ENCODE peak calls at places on chromosome 12, in seven cellular contexts. K is endodermal cell; A is CD4-positive, CD25-positive, alpha-beta regulatory T cell; J is left ventricle myocardium inferior; T is pancreas; H is CD8-positive, alpha-beta memory T cell; V is prostate gland. S is an unnamed sample. For H3K4me1, the result is how much of the 10 kb centered on the place peaks cover.

GRCh38 chr12:122753213-122753571 is 568 bp downstream of the DENR start:
- DNase-seq in A (no peak), T (no peak), J (no peak), V (no peak), K (no peak), H (no peak), S (no peak)

GRCh38 chr12:38956337-38956736 is 50.9 kb upstream of the CPNE8 start:
- DNase-seq in H (no peak), K (no peak), V (no peak), J (no peak), A (no peak), T (no peak), S (no peak)

GRCh38 chr12:103268831-103269514 is 226.8 kb downstream of the C12orf42 start:
- DNase-seq in A (peak), K (no peak), H (no peak), T (no peak), V (no peak), J (no peak), S (no peak)

GRCh38 chr12:66190519-66191406 is 1.7 kb downstream of the IRAK3 start:
- DNase-seq in A (no peak), J (no peak), H (no peak), V (no peak), T (no peak), K (peak), S (no peak)

GRCh38 chr12:49966511-49967041 is 4.9 kb downstream of the AQP5 start:
- DNase-seq in V (no peak), J (no peak), H (no peak), K (no peak), T (no peak), A (no peak), S (no peak)

GRCh38 chr12:31647106-31647505 is 12.4 kb upstream of the ETFBKMT start:
- DNase-seq in V (no peak), H (no peak), J (no peak), T (no peak), K (peak), A (no peak), S (no peak)

GRCh38 chr12:51886021-51886710 is 1.7 kb upstream of the ANKRD33 start:
- DNase-seq in H (no peak), J (peak), V (no peak), T (no peak), K (peak), A (peak), S (peak)

GRCh38 chr12:53324113-53324778 is 2.8 kb upstream of the AAAS start:
- DNase-seq in V (no peak), J (peak), T (peak), K (peak), H (peak), A (peak), S (peak)

GRCh38 chr12:89470741-89471504 is 53.7 kb downstream of the GALNT4 start:
- DNase-seq in V (no peak), J (no peak), H (no peak), A (peak), K (no peak), T (no peak), S (no peak)

GRCh38 chr12:93174048-93174447 is 203.7 kb upstream of the NUDT4 start:
- DNase-seq in J (no peak), T (no peak), H (no peak), K (no peak), A (no peak), V (peak), S (no peak)

GRCh38 chr12:95207407-95207806 is 9.9 kb downstream of the FGD6 start:
- DNase-seq in K (no peak), V (no peak), A (no peak), T (no peak), J (no peak), H (no peak), S (no peak)

GRCh38 chr12:122839907-122840554 is 4.8 kb downstream of the HIP1R start:
- DNase-seq in K (no peak), A (no peak), J (no peak), V (no peak), H (no peak), T (peak), S (no peak)

GRCh38 chr12:14558377-14559051 is 9.2 kb downstream of the PLBD1 start:
- DNase-seq in A (no peak), J (no peak), K (no peak), H (no peak), V (no peak), T (no peak), S (no peak)

GRCh38 chr12:14564336-14564959 is 3.2 kb downstream of the PLBD1 start:
- DNase-seq in K (no peak), H (no peak), T (no peak), A (no peak), V (no peak), J (no peak), S (no peak)

GRCh38 chr12:14563051-14563450 is 4.6 kb downstream of the PLBD1 start:
- DNase-seq in H (no peak), T (no peak), K (no peak), A (no peak), V (no peak), J (no peak), S (no peak)

GRCh38 chr12:14560904-14561574 is 6.6 kb downstream of the PLBD1 start:
- DNase-seq in H (no peak), V (no peak), J (no peak), A (no peak), T (no peak), K (no peak), S (no peak)

GRCh38 chr12:14561677-14562076 is 6.0 kb downstream of the PLBD1 start:
- DNase-seq in J (no peak), A (no peak), V (no peak), H (no peak), T (peak), K (no peak), S (no peak)
- H3K4me1 ChIP-seq in J (under half), A (under half), V (under half), H (under half), T (under half), K (under half), S (under half)

GRCh38 chr12:6432991-6433390 is 11.8 kb upstream of the CD27 start:
- DNase-seq in H (no peak), V (no peak), J (no peak), K (peak), A (no peak), T (no peak), S (no peak)

GRCh38 chr12:6428326-6428725 is 16.4 kb upstream of the CD27 start:
- DNase-seq in T (no peak), H (no peak), A (no peak), J (no peak), V (no peak), K (no peak), S (no peak)

GRCh38 chr12:6430124-6430989 is 14.4 kb upstream of the CD27 start:
- DNase-seq in J (peak), H (peak), K (peak), T (peak), A (no peak), V (peak), S (peak)

GRCh38 chr12:6434205-6435180 is 10.3 kb upstream of the CD27 start:
- DNase-seq in H (peak), V (no peak), J (no peak), A (peak), T (peak), K (peak), S (no peak)

GRCh38 chr12:6430990-6431353 is 13.8 kb upstream of the CD27 start:
- DNase-seq in V (no peak), A (no peak), K (peak), T (no peak), J (no peak), H (no peak), S (peak)
- H3K4me3 ChIP-seq in V (no peak), A (peak), K (no peak), T (no peak), J (peak), H (no peak), S (no peak)

DNA sequence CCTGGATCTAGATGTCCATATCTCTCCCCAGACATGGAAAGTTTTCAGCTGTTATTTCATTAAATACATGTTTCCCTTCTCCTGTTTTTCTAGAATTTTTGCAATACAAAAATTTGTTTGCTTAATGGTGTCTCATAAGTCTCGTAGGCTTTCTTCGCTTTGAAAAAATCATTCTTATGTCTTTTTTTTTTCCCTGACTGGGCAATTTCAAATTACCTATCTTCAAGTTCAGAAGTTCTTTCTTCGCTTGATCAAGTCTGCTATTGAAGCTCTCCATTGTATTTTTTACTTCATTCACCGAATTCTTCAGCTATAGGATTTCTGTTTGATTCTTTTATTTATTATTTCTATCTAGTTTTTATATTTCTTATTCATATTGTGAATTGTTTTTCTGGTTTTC is 130.2 kb upstream of the WSCD2 start:
- DNase-seq in T (no peak), J (no peak), A (no peak), K (no peak), V (no peak), H (no peak), S (no peak)
- H3K4me1 ChIP-seq in T (under half), J (under half), A (under half), K (under half), V (under half), H (under half), S (under half)

GRCh38 chr12:69687390-69687789 is 11.7 kb downstream of the BEST3 start:
- DNase-seq in H (no peak), A (no peak), J (no peak), T (no peak), V (no peak), K (no peak), S (no peak)

GRCh38 chr12:69688496-69689427 is 10.3 kb downstream of the BEST3 start:
- DNase-seq in T (peak), K (peak), J (peak), V (peak), H (no peak), A (no peak), S (peak)

GRCh38 chr12:69688021-69688420 is 11.1 kb downstream of the BEST3 start:
- DNase-seq in K (no peak), T (no peak), A (no peak), H (no peak), J (no peak), V (no peak), S (no peak)

GRCh38 chr12:69686731-69687130 is 12.4 kb downstream of the BEST3 start:
- DNase-seq in J (no peak), K (no peak), H (no peak), V (no peak), T (no peak), A (no peak), S (no peak)

DNA sequence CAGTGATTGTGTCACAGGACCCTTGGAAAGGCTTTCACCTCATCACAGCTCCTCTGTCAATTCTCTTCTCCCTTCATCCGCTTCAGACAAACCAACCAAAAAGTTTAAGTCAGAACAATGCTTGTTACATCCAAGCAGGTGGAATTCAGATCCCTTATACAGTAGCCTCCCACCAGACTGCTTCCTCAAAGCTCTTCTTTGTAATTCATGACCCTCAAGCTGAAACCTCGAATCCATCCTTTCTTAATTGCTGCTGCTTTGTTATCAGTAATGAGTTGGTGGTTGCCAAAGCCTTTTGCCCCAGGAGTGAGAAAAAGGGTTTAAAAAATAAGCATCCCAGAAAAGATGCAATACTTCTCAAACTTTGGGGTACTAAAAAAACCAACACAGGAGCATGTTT is 9.5 kb downstream of the BEST3 start:
- DNase-seq in A (no peak), J (no peak), T (no peak), V (no peak), K (peak), H (no peak), S (no peak)
- H3K4me3 ChIP-seq in A (no peak), J (no peak), T (no peak), V (no peak), K (no peak), H (no peak), S (no peak)

GRCh38 chr12:43292699-43293098 is 259.3 kb downstream of the ADAMTS20 start:
- DNase-seq in K (no peak), V (no peak), T (no peak), H (no peak), J (no peak), A (no peak), S (no peak)
- H3K4me1 ChIP-seq in K (under half), V (under half), T (under half), H (under half), J (under half), A (under half), S (under half)

GRCh38 chr12:2959508-2960431 is 573 bp downstream of the TEAD4 start:
- DNase-seq in H (no peak), T (peak), V (peak), A (no peak), K (peak), J (peak), S (peak)

GRCh38 chr12:2960996-2961616 is 1.9 kb downstream of the TEAD4 start:
- DNase-seq in A (no peak), V (no peak), T (no peak), J (no peak), K (peak), H (no peak), S (no peak)

GRCh38 chr12:2960432-2960956 is 1.3 kb downstream of the TEAD4 start:
- DNase-seq in A (no peak), K (peak), H (no peak), V (no peak), T (no peak), J (no peak), S (no peak)

GRCh38 chr12:2963154-2963759 is 4.1 kb downstream of the TEAD4 start:
- DNase-seq in K (peak), A (no peak), T (no peak), V (no peak), J (no peak), H (no peak), S (no peak)

GRCh38 chr12:2961705-2962104 is 2.5 kb downstream of the TEAD4 start:
- DNase-seq in J (no peak), V (no peak), A (no peak), H (no peak), K (peak), T (no peak), S (no peak)
- H3K4me3 ChIP-seq in J (peak), V (no peak), A (no peak), H (no peak), K (peak), T (no peak), S (no peak)

S was measured in right lobe of liver.